ENCODE peak calls at places on chromosomes 4 and X, in six cellular contexts. D is D341Med; P is stimulated activated CD8-positive, alpha-beta memory T cell treated with anti-CD3 and anti-CD28 coated beads, Interleukin-7, amount 100 ng/mL, for 24 hours; Y is activated T-helper 1 cell treated with anti-CD3 and anti-CD28 coated beads, Interleukin-12 subunit alpha, Interleukin-12 subunit beta, Interleukin-2, Interleukin-4 antibody, amounts not matched to agents 30 ng/mL and 10 ng/mL and 1 ng/mL, durations not matched to agents 14 hours and 24 hours and 36 hours; T is GM20000; V is H4. O is an unnamed sample.

GRCh38 chrX:41603591-41603990 is 85.2 kb upstream of the GPR34 start:
- DNase-seq in D (no peak), P (no peak), Y (no peak), T (no peak), V (no peak), O (no peak)

GRCh38 chr4:140071806-140072205 is 82.2 kb downstream of the MAML3 start:
- DNase-seq in D (no peak), P (peak), Y (peak), T (peak), V (no peak), O (no peak)

GRCh38 chrX:111869639-111870034 is 6.3 kb upstream of the TRPC5OS start:
- DNase-seq in D (peak), P (no peak), Y (no peak), T (peak), V (peak), O (no peak)

GRCh38 chr4:53541577-53542206 is 49.6 kb downstream of the LNX1 start:
- DNase-seq in D (no peak), P (no peak), Y (no peak), T (no peak), V (no peak), O (no peak)

GRCh38 chr4:19941434-19941833 is 310.3 kb upstream of the SLIT2 start:
- DNase-seq in D (no peak), P (no peak), Y (no peak), T (no peak), V (no peak), O (no peak)

GRCh38 chr4:15470149-15470520 is 453 bp downstream of the CC2D2A start:
- DNase-seq in D (no peak), P (no peak), Y (no peak), T (no peak), V (no peak), O (no peak)

GRCh38 chr4:168220893-168221292 is 97.7 kb downstream of the DDX60 start:
- DNase-seq in D (no peak), P (no peak), Y (no peak), T (no peak), V (no peak), O (no peak)

GRCh38 chr4:125360727-125361126 is 46.0 kb downstream of the FAT4 start:
- DNase-seq in D (no peak), P (no peak), Y (no peak), T (no peak), V (no peak), O (no peak)

GRCh38 chrX:91039777-91040176 is 394.9 kb upstream of the PABPC5 start:
- DNase-seq in D (no peak), P (no peak), Y (no peak), T (no peak), V (no peak), O (no peak)

GRCh38 chr4:108166038-108166437 is 2.7 kb downstream of the LEF1 start:
- DNase-seq in D (no peak), P (no peak), Y (peak), T (no peak), V (no peak), O (no peak)

GRCh38 chrX:134173541-134174272 is 63.3 kb upstream of the CCDC160 start:
- DNase-seq in D (peak), P (no peak), Y (peak), T (no peak), V (no peak), O (no peak)

GRCh38 chrX:136162827-136163427 is 15.6 kb downstream of the FHL1 start:
- DNase-seq in D (peak), P (peak), Y (peak), T (peak), V (peak), O (no peak)

GRCh38 chr4:148790691-148791090 is 348.5 kb upstream of the NR3C2 start:
- DNase-seq in D (no peak), P (no peak), Y (no peak), T (no peak), V (peak), O (no peak)

GRCh38 chrX:99301990-99302389 is 1108.1 kb downstream of the PCDH19 start:
- DNase-seq in D (no peak), P (no peak), Y (no peak), T (no peak), V (peak), O (no peak)

GRCh38 chr4:47930971-47931804 is 16.8 kb upstream of the NFXL1 start:
- DNase-seq in D (no peak), P (no peak), Y (no peak), T (no peak), V (no peak), O (no peak)

GRCh38 chr4:53309321-53310020 is 56.4 kb downstream of the SCFD2 start:
- DNase-seq in D (no peak), P (no peak), Y (no peak), T (no peak), V (no peak), O (no peak)

GRCh38 chrX:155857561-155857960 is 23.6 kb upstream of the VAMP7 start:
- DNase-seq in D (peak), P (no peak), Y (no peak), T (no peak), V (peak), O (no peak)

GRCh38 chr4:76984127-76984526 is 34.6 kb downstream of the SEPTIN11 start:
- DNase-seq in D (peak), P (no peak), Y (no peak), T (peak), V (peak), O (no peak)

GRCh38 chr4:25879991-25880641 is 17.3 kb upstream of the SEL1L3 start:
- DNase-seq in D (no peak), P (no peak), Y (no peak), T (peak), V (no peak), O (no peak)

GRCh38 chr4:185265942-185266341 is 56.5 kb downstream of the SNX25 start:
- DNase-seq in D (no peak), P (no peak), Y (no peak), T (no peak), V (no peak), O (no peak)

GRCh38 chr4:10750714-10751113 is 66.1 kb upstream of the CLNK start:
- DNase-seq in D (no peak), P (no peak), Y (no peak), T (no peak), V (no peak), O (no peak)

GRCh38 chrX:7690842-7691241 is 152.1 kb upstream of the VCX start:
- DNase-seq in D (no peak), P (no peak), Y (no peak), T (no peak), V (no peak), O (no peak)

GRCh38 chr4:145732416-145732815 is 52.5 kb downstream of the C4orf51 start:
- DNase-seq in D (no peak), P (no peak), Y (no peak), T (no peak), V (no peak), O (no peak)

GRCh38 chrX:118595501-118596042 is 100.0 kb downstream of the DOCK11 start:
- DNase-seq in D (no peak), P (no peak), Y (no peak), T (no peak), V (no peak), O (no peak)

GRCh38 chr4:119099227-119099910 is 36.3 kb upstream of the MYOZ2 start:
- DNase-seq in D (no peak), P (no peak), Y (no peak), T (no peak), V (no peak), O (no peak)

GRCh38 chrX:15566244-15566643 is 34.5 kb downstream of the ACE2 start:
- DNase-seq in D (no peak), P (no peak), Y (no peak), T (no peak), V (no peak), O (no peak)

GRCh38 chrX:44260609-44261008 is 82.9 kb downstream of the EFHC2 start:
- DNase-seq in D (no peak), P (no peak), Y (no peak), T (no peak), V (no peak), O (no peak)

GRCh38 chrX:17459008-17459407 is 84.0 kb downstream of the NHS start:
- DNase-seq in D (no peak), P (no peak), Y (no peak), T (no peak), V (peak), O (peak)

GRCh38 chr4:184392321-184392720 is 82.0 kb downstream of the IRF2 start:
- DNase-seq in D (no peak), P (no peak), Y (no peak), T (no peak), V (no peak), O (no peak)

GRCh38 chr4:20248155-20248558 is 3.5 kb upstream of the SLIT2 start:
- DNase-seq in D (peak), P (no peak), Y (no peak), T (peak), V (peak), O (no peak)

GRCh38 chr4:37068580-37068979 is 176.0 kb upstream of the NWD2 start:
- DNase-seq in D (no peak), P (no peak), Y (no peak), T (no peak), V (no peak), O (no peak)

GRCh38 chrX:129876734-129877395 is 29.1 kb upstream of the UTP14A start:
- DNase-seq in D (no peak), P (no peak), Y (no peak), T (no peak), V (peak), O (no peak)

GRCh38 chrX:51420610-51421009 is 75.8 kb downstream of the NUDT11 start:
- DNase-seq in D (no peak), P (no peak), Y (peak), T (no peak), V (peak), O (no peak)

GRCh38 chr4:127782025-127782274 is 172 bp upstream of the HSPA4L start:
- DNase-seq in D (peak), P (peak), Y (no peak), T (peak), V (peak), O (peak)

O was measured in lower leg skin.